ENCODE peak calls at places on chromosomes 11 and 22, in seven cellular contexts. One of them, this sample, is unnamed.

GRCh38 chr22:44410396-44411056 is 87.5 kb downstream of the RTL6 start:
- DNase-seq in IMR-90: no peak
- DNase-seq in keratinocyte: no peak
- DNase-seq in right atrium auricular region: no peak
- DNase-seq in BE2C: no peak
- DNase-seq in pancreas: no peak
- DNase-seq in astrocyte: no peak
- DNase-seq in this sample: no peak

GRCh38 chr11:70779433-70780245 is 381.3 kb downstream of the CTTN start:
- DNase-seq in keratinocyte: no peak
- DNase-seq in right atrium auricular region: no peak
- DNase-seq in pancreas: no peak
- DNase-seq in IMR-90: no peak
- DNase-seq in astrocyte: no peak
- DNase-seq in BE2C: no peak
- DNase-seq in this sample: no peak

GRCh38 chr11:94593030-94593429 is 25.9 kb downstream of the PIWIL4 start:
- DNase-seq in BE2C: no peak
- DNase-seq in right atrium auricular region: no peak
- DNase-seq in keratinocyte: no peak
- DNase-seq in astrocyte: peak; percentile 8
- DNase-seq in pancreas: no peak
- DNase-seq in IMR-90: peak; percentile 72
- DNase-seq in this sample: no peak

GRCh38 chr22:41933411-41934177 is 7.0 kb upstream of the TNFRSF13C start:
- DNase-seq in keratinocyte: no peak
- DNase-seq in astrocyte: no peak
- DNase-seq in pancreas: peak; percentile 17
- DNase-seq in BE2C: no peak
- DNase-seq in IMR-90: no peak
- DNase-seq in right atrium auricular region: no peak
- DNase-seq in this sample: no peak

GRCh38 chr11:8192016-8192895 is 23.4 kb upstream of the RIC3 start:
- DNase-seq in pancreas: peak; percentile 68
- DNase-seq in right atrium auricular region: no peak
- DNase-seq in BE2C: peak; percentile 73
- DNase-seq in IMR-90: peak; percentile 63
- DNase-seq in keratinocyte: peak; percentile 5
- DNase-seq in astrocyte: peak; percentile 40
- DNase-seq in this sample: peak; percentile 3

GRCh38 chr11:69044111-69045013 is 4.4 kb upstream of the TPCN2 start:
- DNase-seq in IMR-90: peak; percentile 72
- DNase-seq in right atrium auricular region: peak; percentile 76
- DNase-seq in astrocyte: peak; percentile 58
- DNase-seq in pancreas: peak; percentile 70
- DNase-seq in BE2C: peak; percentile 58
- DNase-seq in keratinocyte: no peak
- DNase-seq in this sample: peak; percentile 66

GRCh38 chr11:117584056-117584830 is 212.8 kb downstream of the DSCAML1 start:
- DNase-seq in right atrium auricular region: no peak
- DNase-seq in astrocyte: peak; percentile 4
- DNase-seq in IMR-90: peak; percentile 2
- DNase-seq in keratinocyte: no peak
- DNase-seq in pancreas: no peak
- DNase-seq in BE2C: no peak
- DNase-seq in this sample: no peak

GRCh38 chr11:129375731-129376657 is at the start of gene BARX2:
- DNase-seq in BE2C: no peak
- DNase-seq in astrocyte: peak; percentile 50
- DNase-seq in IMR-90: peak; percentile 54
- DNase-seq in keratinocyte: no peak
- DNase-seq in pancreas: peak; percentile 57
- DNase-seq in right atrium auricular region: no peak
- DNase-seq in this sample: no peak

GRCh38 chr11:101127348-101127698 is 2.3 kb downstream of the PGR start:
- DNase-seq in IMR-90: no peak
- DNase-seq in right atrium auricular region: no peak
- DNase-seq in BE2C: peak; percentile 8
- DNase-seq in astrocyte: no peak
- DNase-seq in keratinocyte: no peak
- DNase-seq in pancreas: peak; percentile 15
- DNase-seq in this sample: no peak

GRCh38 chr22:36331912-36332622 is 55.7 kb downstream of the MYH9 start:
- DNase-seq in keratinocyte: no peak
- DNase-seq in right atrium auricular region: peak; percentile 85
- DNase-seq in astrocyte: no peak
- DNase-seq in IMR-90: peak; percentile 49
- DNase-seq in pancreas: peak; percentile 64
- DNase-seq in BE2C: peak; percentile 83
- DNase-seq in this sample: no peak

GRCh38 chr11:78595431-78596130 is 20.9 kb upstream of the NARS2 start:
- DNase-seq in BE2C: no peak
- DNase-seq in keratinocyte: no peak
- DNase-seq in pancreas: no peak
- DNase-seq in IMR-90: peak; percentile 34
- DNase-seq in right atrium auricular region: no peak
- DNase-seq in astrocyte: no peak
- DNase-seq in this sample: peak; percentile 80

GRCh38 chr11:29328961-29329441 is 687.8 kb downstream of the KCNA4 start:
- DNase-seq in pancreas: no peak
- DNase-seq in BE2C: no peak
- DNase-seq in IMR-90: peak; percentile 95
- DNase-seq in keratinocyte: peak; percentile 30
- DNase-seq in right atrium auricular region: no peak
- DNase-seq in astrocyte: peak; percentile 84
- DNase-seq in this sample: no peak

GRCh38 chr22:43897751-43898261 is 6.0 kb upstream of the PNPLA5 start:
- DNase-seq in right atrium auricular region: no peak
- DNase-seq in pancreas: no peak
- DNase-seq in keratinocyte: no peak
- DNase-seq in astrocyte: peak; percentile 86
- DNase-seq in IMR-90: peak; percentile 87
- DNase-seq in BE2C: no peak
- DNase-seq in this sample: no peak

GRCh38 chr11:77642228-77642627 is 4.6 kb upstream of the CLNS1A start:
- DNase-seq in IMR-90: no peak
- DNase-seq in keratinocyte: no peak
- DNase-seq in astrocyte: no peak
- DNase-seq in right atrium auricular region: no peak
- DNase-seq in BE2C: no peak
- DNase-seq in pancreas: no peak
- DNase-seq in this sample: no peak

GRCh38 chr11:8933931-8934330 is 1.2 kb upstream of the C11orf16 start:
- DNase-seq in right atrium auricular region: no peak
- DNase-seq in IMR-90: no peak
- DNase-seq in keratinocyte: no peak
- DNase-seq in pancreas: no peak
- DNase-seq in astrocyte: no peak
- DNase-seq in BE2C: no peak
- DNase-seq in this sample: no peak

GRCh38 chr11:130722401-130722800 is 193.9 kb downstream of the SNX19 start:
- DNase-seq in keratinocyte: no peak
- DNase-seq in astrocyte: no peak
- DNase-seq in pancreas: no peak
- DNase-seq in IMR-90: no peak
- DNase-seq in BE2C: no peak
- DNase-seq in right atrium auricular region: no peak
- DNase-seq in this sample: no peak

GRCh38 chr22:30079952-30080533 is at the start of gene HORMAD2:
- DNase-seq in pancreas: no peak
- DNase-seq in keratinocyte: no peak
- DNase-seq in astrocyte: peak; percentile 61
- DNase-seq in IMR-90: no peak
- DNase-seq in right atrium auricular region: no peak
- DNase-seq in BE2C: peak; percentile 10
- DNase-seq in this sample: no peak

GRCh38 chr11:125270711-125271110 is 106.2 kb downstream of the PKNOX2 start:
- DNase-seq in keratinocyte: no peak
- DNase-seq in BE2C: no peak
- DNase-seq in IMR-90: peak; percentile 77
- DNase-seq in astrocyte: peak; percentile 74
- DNase-seq in right atrium auricular region: no peak
- DNase-seq in pancreas: no peak
- DNase-seq in this sample: no peak
- H3K4me3 ChIP-seq in keratinocyte: no peak overlapping the region
- H3K4me3 ChIP-seq in BE2C: no peak overlapping the region
- H3K4me3 ChIP-seq in IMR-90: no peak overlapping the region
- H3K4me3 ChIP-seq in astrocyte: no peak overlapping the region
- H3K4me3 ChIP-seq in right atrium auricular region: no peak overlapping the region
- H3K4me3 ChIP-seq in pancreas: no peak overlapping the region
- H3K4me3 ChIP-seq in this sample: no peak overlapping the region

GRCh38 chr11:108122166-108122628 is 830 bp downstream of the ACAT1 start:
- DNase-seq in pancreas: no peak
- DNase-seq in BE2C: no peak
- DNase-seq in IMR-90: no peak
- DNase-seq in keratinocyte: no peak
- DNase-seq in right atrium auricular region: no peak
- DNase-seq in astrocyte: peak; percentile 16
- DNase-seq in this sample: no peak

GRCh38 chr11:108115495-108116140 is 5.7 kb upstream of the ACAT1 start:
- DNase-seq in keratinocyte: no peak
- DNase-seq in right atrium auricular region: peak; percentile 95
- DNase-seq in BE2C: peak; percentile 81
- DNase-seq in IMR-90: peak; percentile 89
- DNase-seq in pancreas: peak; percentile 93
- DNase-seq in astrocyte: peak; percentile 80
- DNase-seq in this sample: peak; percentile 47

GRCh38 chr11:108121274-108122155 is at the start of gene ACAT1:
- DNase-seq in astrocyte: peak; percentile 71
- DNase-seq in pancreas: peak; percentile 99
- DNase-seq in keratinocyte: peak; percentile 28
- DNase-seq in IMR-90: peak; percentile 82
- DNase-seq in BE2C: peak; percentile 100
- DNase-seq in right atrium auricular region: peak; percentile 97
- DNase-seq in this sample: no peak

GRCh38 chr11:108112059-108112458 is 9.3 kb upstream of the ACAT1 start:
- DNase-seq in BE2C: no peak
- DNase-seq in right atrium auricular region: no peak
- DNase-seq in pancreas: no peak
- DNase-seq in astrocyte: no peak
- DNase-seq in IMR-90: peak; percentile 86
- DNase-seq in keratinocyte: no peak
- DNase-seq in this sample: no peak

DNA sequence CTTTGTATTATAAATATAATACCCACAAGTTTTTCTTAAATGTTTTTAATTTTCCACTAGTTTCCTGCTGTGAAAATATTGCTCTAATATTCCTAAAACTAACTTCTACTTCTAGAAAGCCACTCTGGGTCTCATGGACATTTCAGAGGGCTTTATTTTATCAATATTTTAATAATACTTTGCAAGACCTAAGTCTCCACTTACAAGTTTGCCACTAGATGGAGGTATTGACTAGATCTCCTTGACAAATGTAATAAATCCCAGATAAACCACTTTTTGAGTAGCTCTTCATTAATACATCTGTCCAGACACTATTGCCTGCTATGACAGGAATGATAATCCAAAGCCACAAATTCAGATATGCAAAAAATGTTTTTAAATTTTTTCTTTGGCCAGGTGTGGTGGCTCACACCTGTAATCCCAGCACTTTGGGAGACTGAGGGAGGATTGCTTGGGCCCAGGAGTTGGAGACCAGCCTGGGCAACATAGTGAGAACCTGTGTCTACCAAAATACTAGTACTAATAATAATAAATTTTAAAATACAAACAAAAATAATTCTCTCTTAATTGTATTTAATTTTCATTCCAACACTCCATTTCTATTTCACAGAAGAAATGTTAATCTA is 3.5 kb upstream of the ACAT1 start:
- DNase-seq in IMR-90: peak; percentile 76
- DNase-seq in pancreas: no peak
- DNase-seq in BE2C: no peak
- DNase-seq in right atrium auricular region: no peak
- DNase-seq in keratinocyte: no peak
- DNase-seq in astrocyte: peak; percentile 41
- DNase-seq in this sample: no peak
- TF ChIP-seq CTCF in IMR-90: peak; percentile 69
- TF ChIP-seq CTCF in pancreas: peak; percentile 37
- TF ChIP-seq CTCF in BE2C: peak; percentile 64
- TF ChIP-seq CTCF in right atrium auricular region: no peak
- TF ChIP-seq CTCF in keratinocyte: peak; percentile 47
- TF ChIP-seq CTCF in astrocyte: peak; percentile 55
- TF ChIP-seq CTCF in this sample: peak; percentile 54

GRCh38 chr11:64118871-64119495 is 46.9 kb downstream of the MACROD1 start:
- DNase-seq in BE2C: no peak
- DNase-seq in pancreas: no peak
- DNase-seq in keratinocyte: no peak
- DNase-seq in IMR-90: no peak
- DNase-seq in astrocyte: no peak
- DNase-seq in right atrium auricular region: no peak
- DNase-seq in this sample: no peak
- H3K27me3 ChIP-seq in BE2C: no peaks in the 10 kb centered on the region
- H3K27me3 ChIP-seq in pancreas: no peaks in the 10 kb centered on the region
- H3K27me3 ChIP-seq in keratinocyte: peaks cover 11% of the 10 kb centered on the region
- H3K27me3 ChIP-seq in IMR-90: no peaks in the 10 kb centered on the region
- H3K27me3 ChIP-seq in astrocyte: peaks cover 32% of the 10 kb centered on the region
- H3K27me3 ChIP-seq in right atrium auricular region: no peaks in the 10 kb centered on the region
- H3K27me3 ChIP-seq in this sample: no peaks in the 10 kb centered on the region

GRCh38 chr11:15075162-15075526 is 1.8 kb downstream of the CALCB start:
- DNase-seq in IMR-90: no peak
- DNase-seq in pancreas: no peak
- DNase-seq in keratinocyte: no peak
- DNase-seq in BE2C: no peak
- DNase-seq in astrocyte: no peak
- DNase-seq in right atrium auricular region: no peak
- DNase-seq in this sample: no peak

GRCh38 chr11:15071556-15072255 is 1.7 kb upstream of the CALCB start:
- DNase-seq in right atrium auricular region: no peak
- DNase-seq in astrocyte: no peak
- DNase-seq in keratinocyte: no peak
- DNase-seq in BE2C: no peak
- DNase-seq in pancreas: no peak
- DNase-seq in IMR-90: no peak
- DNase-seq in this sample: no peak

GRCh38 chr11:15073361-15074205 is at the start of gene CALCB:
- DNase-seq in pancreas: peak; percentile 56
- DNase-seq in keratinocyte: no peak
- DNase-seq in right atrium auricular region: no peak
- DNase-seq in IMR-90: peak; percentile 10
- DNase-seq in BE2C: peak; percentile 19
- DNase-seq in astrocyte: peak; percentile 4
- DNase-seq in this sample: no peak

GRCh38 chr11:15074206-15075161 is 1.1 kb downstream of the CALCB start:
- DNase-seq in right atrium auricular region: peak; percentile 82
- DNase-seq in pancreas: peak; percentile 94
- DNase-seq in astrocyte: peak; percentile 31
- DNase-seq in IMR-90: peak; percentile 51
- DNase-seq in BE2C: peak; percentile 84
- DNase-seq in keratinocyte: no peak
- DNase-seq in this sample: no peak

DNA sequence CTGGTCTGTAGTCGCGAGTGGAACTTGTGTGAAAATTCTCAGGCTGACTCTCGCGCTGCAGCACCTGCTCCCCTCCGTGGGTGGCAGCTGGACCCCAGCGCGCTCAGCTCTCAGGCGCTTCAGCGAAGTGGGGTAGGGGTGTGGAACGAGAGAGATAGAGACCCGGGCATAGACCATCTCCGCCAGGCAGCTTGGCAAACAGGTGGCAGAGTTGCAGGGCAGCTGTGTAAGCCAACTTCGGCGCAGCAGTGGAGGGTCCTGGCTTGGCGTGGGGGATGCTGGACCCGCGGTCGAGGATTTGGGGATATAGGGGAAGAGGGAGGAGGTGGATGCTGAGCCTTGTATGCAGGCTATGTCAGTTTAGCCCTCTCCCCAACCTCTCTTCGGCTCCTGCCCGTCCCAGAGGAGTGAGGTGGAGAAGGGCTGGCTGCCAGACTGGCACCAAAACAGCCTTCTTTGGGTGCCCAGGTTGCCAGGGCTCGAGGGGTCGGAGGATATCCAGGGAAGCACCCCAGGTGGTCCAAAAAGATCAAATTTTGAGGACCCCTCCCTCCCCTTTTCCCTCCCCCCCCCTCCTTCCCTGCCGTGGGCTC is 746 bp upstream of the CALCB start:
- DNase-seq in pancreas: peak; percentile 25
- DNase-seq in IMR-90: no peak
- DNase-seq in right atrium auricular region: no peak
- DNase-seq in BE2C: no peak
- DNase-seq in astrocyte: no peak
- DNase-seq in keratinocyte: no peak
- DNase-seq in this sample: no peak
- H3K4me3 ChIP-seq in pancreas: peak overlapping the region; percentile 55
- H3K4me3 ChIP-seq in IMR-90: no peak overlapping the region
- H3K4me3 ChIP-seq in right atrium auricular region: no peak overlapping the region
- H3K4me3 ChIP-seq in BE2C: no peak overlapping the region
- H3K4me3 ChIP-seq in astrocyte: no peak overlapping the region
- H3K4me3 ChIP-seq in keratinocyte: no peak overlapping the region
- H3K4me3 ChIP-seq in this sample: no peak overlapping the region